ENCODE peak calls at places on chromosomes 2 and 18, in seven cellular contexts. U is adrenal gland, B is coronary artery, T is colonic mucosa, A is small intestine, E is RWPE1, S is breast epithelium. L is an unnamed sample.

GRCh38 chr2:20438334-20439192 is 8.3 kb upstream of the RHOB start:
- DNase-seq in U (no peak), B (peak; percentile 83), T (no peak), A (peak; percentile 74), E (peak; percentile 83), S (no peak), L (no peak)

GRCh38 chr18:4196358-4196757 is 258.7 kb downstream of the DLGAP1 start:
- DNase-seq in U (no peak), B (no peak), T (no peak), A (no peak), E (no peak), S (no peak), L (no peak)

GRCh38 chr18:48769006-48769646 is 181.6 kb downstream of the SMAD7 start:
- DNase-seq in U (no peak), B (no peak), T (no peak), A (no peak), E (no peak), S (no peak), L (no peak)

GRCh38 chr18:44680271-44681038 is at the start of gene SETBP1:
- DNase-seq in U (peak; percentile 24), B (peak; percentile 88), T (peak; percentile 73), A (no peak), E (peak; percentile 52), S (peak; percentile 67), L (peak; percentile 35)

GRCh38 chr18:12963069-12963468 is 15.3 kb downstream of the SEH1L start:
- DNase-seq in U (no peak), B (no peak), T (no peak), A (no peak), E (no peak), S (no peak), L (no peak)

GRCh38 chr2:162072976-162073775 is 839 bp downstream of the DPP4 start:
- DNase-seq in U (peak; percentile 17), B (no peak), T (peak; percentile 50), A (peak; percentile 52), E (no peak), S (no peak), L (no peak)

GRCh38 chr2:138071720-138072719 is 107.7 kb downstream of the HNMT start:
- DNase-seq in U (no peak), B (no peak), T (no peak), A (no peak), E (peak; percentile 85), S (no peak), L (no peak)

GRCh38 chr18:61541673-61542072 is 208.4 kb downstream of the CDH20 start:
- DNase-seq in U (no peak), B (no peak), T (no peak), A (no peak), E (peak; percentile 58), S (no peak), L (no peak)

GRCh38 chr2:33371304-33372090 is 105.0 kb upstream of the RASGRP3 start:
- DNase-seq in U (no peak), B (no peak), T (no peak), A (no peak), E (no peak), S (no peak), L (no peak)

GRCh38 chr18:47709556-47709955 is 220.9 kb downstream of the SMAD2 start:
- DNase-seq in U (no peak), B (no peak), T (peak; percentile 51), A (no peak), E (no peak), S (no peak), L (no peak)

GRCh38 chr2:133886735-133887675 is 318.7 kb upstream of the NCKAP5 start:
- DNase-seq in U (peak; percentile 83), B (no peak), T (peak; percentile 64), A (peak; percentile 84), E (peak; percentile 80), S (peak; percentile 75), L (peak; percentile 12)

GRCh38 chr2:147440694-147441093 is 404.1 kb upstream of the ACVR2A start:
- DNase-seq in U (no peak), B (no peak), T (no peak), A (no peak), E (no peak), S (no peak), L (no peak)

GRCh38 chr2:168210216-168210897 is 37.0 kb downstream of the STK39 start:
- DNase-seq in U (no peak), B (no peak), T (no peak), A (no peak), E (no peak), S (no peak), L (no peak)

GRCh38 chr2:3670941-3671340 is 12.9 kb downstream of the ALLC start:
- DNase-seq in U (no peak), B (no peak), T (peak; percentile 8), A (no peak), E (no peak), S (no peak), L (no peak)

GRCh38 chr18:58227361-58227930 is 183.4 kb downstream of the NEDD4L start:
- DNase-seq in U (no peak), B (no peak), T (no peak), A (no peak), E (no peak), S (no peak), L (no peak)

GRCh38 chr18:58226476-58226875 is 182.4 kb downstream of the NEDD4L start:
- DNase-seq in U (no peak), B (no peak), T (peak; percentile 15), A (no peak), E (no peak), S (no peak), L (no peak)

GRCh38 chr18:58223717-58224424 is 179.8 kb downstream of the NEDD4L start:
- DNase-seq in U (peak; percentile 84), B (no peak), T (peak; percentile 77), A (peak; percentile 91), E (peak; percentile 61), S (peak; percentile 73), L (no peak)

GRCh38 chr18:58224425-58224750 is 180.4 kb downstream of the NEDD4L start:
- DNase-seq in U (no peak), B (no peak), T (no peak), A (no peak), E (no peak), S (no peak), L (no peak)

GRCh38 chr18:58225101-58225500 is 181.1 kb downstream of the NEDD4L start:
- DNase-seq in U (no peak), B (no peak), T (no peak), A (no peak), E (no peak), S (no peak), L (no peak)
- H3K27ac ChIP-seq in U (no peak overlapping the region), B (no peak overlapping the region), T (no peak overlapping the region), A (no peak overlapping the region), E (peak overlapping the region; percentile 16), S (peak overlapping the region; percentile 96), L (no peak overlapping the region)

GRCh38 chr2:11980809-11981208 is 234.4 kb downstream of the LPIN1 start:
- DNase-seq in U (no peak), B (no peak), T (no peak), A (no peak), E (no peak), S (no peak), L (no peak)
- H3K27ac ChIP-seq in U (no peak overlapping the region), B (no peak overlapping the region), T (no peak overlapping the region), A (no peak overlapping the region), E (no peak overlapping the region), S (peak overlapping the region; percentile 19), L (no peak overlapping the region)

GRCh38 chr2:99622578-99622977 is 132.8 kb upstream of the REV1 start:
- DNase-seq in U (no peak), B (no peak), T (no peak), A (no peak), E (no peak), S (no peak), L (no peak)

GRCh38 chr2:99618579-99619097 is 128.8 kb upstream of the REV1 start:
- DNase-seq in U (no peak), B (no peak), T (no peak), A (no peak), E (no peak), S (no peak), L (no peak)

GRCh38 chr2:99621106-99621505 is 131.3 kb upstream of the REV1 start:
- DNase-seq in U (no peak), B (no peak), T (no peak), A (no peak), E (no peak), S (no peak), L (no peak)

GRCh38 chr2:99617811-99618210 is 128.0 kb upstream of the REV1 start:
- DNase-seq in U (no peak), B (no peak), T (no peak), A (no peak), E (no peak), S (no peak), L (no peak)

DNA sequence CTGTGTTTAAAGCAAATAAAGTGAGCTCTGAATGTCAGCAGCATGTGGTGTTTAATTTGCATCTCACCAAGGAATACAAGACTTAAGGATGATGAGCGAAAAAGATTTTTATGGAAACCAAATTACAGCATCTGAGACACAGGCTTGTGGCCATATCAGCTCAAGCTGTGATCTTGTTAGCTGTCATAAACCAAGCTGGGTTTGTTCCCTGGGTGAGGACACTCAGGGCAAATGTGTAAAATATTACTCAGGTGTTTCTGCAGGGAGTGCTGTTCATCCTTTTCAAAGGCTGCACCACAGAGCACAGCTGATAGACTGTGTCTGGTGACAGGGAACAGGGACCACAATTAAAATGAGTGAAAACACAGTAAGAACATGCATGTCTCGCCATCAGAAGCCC is 129.4 kb upstream of the REV1 start:
- DNase-seq in U (no peak), B (no peak), T (no peak), A (no peak), E (no peak), S (no peak), L (no peak)
- H3K27ac ChIP-seq in U (no peak overlapping the region), B (no peak overlapping the region), T (no peak overlapping the region), A (no peak overlapping the region), E (no peak overlapping the region), S (no peak overlapping the region), L (no peak overlapping the region)

GRCh38 chr2:160384791-160385190 is 108.8 kb downstream of the RBMS1 start:
- DNase-seq in U (no peak), B (no peak), T (no peak), A (no peak), E (no peak), S (no peak), L (no peak)

GRCh38 chr2:160380613-160381012 is 113.0 kb downstream of the RBMS1 start:
- DNase-seq in U (no peak), B (no peak), T (no peak), A (no peak), E (no peak), S (no peak), L (no peak)

GRCh38 chr2:160379399-160379798 is 114.2 kb downstream of the RBMS1 start:
- DNase-seq in U (no peak), B (no peak), T (no peak), A (no peak), E (no peak), S (no peak), L (no peak)

GRCh38 chr2:160380000-160380570 is 113.5 kb downstream of the RBMS1 start:
- DNase-seq in U (no peak), B (no peak), T (no peak), A (no peak), E (no peak), S (no peak), L (no peak)

DNA sequence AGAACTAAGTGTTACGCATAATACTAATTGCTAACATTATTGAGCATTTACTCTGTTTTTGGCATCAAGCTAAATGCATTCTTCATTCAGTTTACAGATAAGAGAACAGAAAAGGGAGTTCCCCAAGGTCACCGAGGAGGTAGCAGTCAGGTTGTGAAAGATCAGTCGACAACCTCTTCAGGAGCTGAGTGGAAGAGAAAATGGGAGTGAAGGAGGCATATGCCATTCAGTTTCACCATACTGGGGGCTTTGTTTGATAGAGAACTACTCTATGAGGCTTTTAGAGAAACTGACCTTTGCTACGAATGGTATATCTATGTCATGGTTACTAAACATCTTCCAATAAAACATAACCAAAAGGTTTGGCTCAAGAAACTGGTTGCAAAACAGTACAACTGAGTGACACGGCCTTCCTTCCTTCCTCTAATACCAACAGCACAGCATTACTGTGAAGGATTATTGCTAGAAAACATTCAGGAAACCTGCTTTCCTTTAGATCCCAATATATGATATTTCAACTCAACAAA is 112.1 kb downstream of the RBMS1 start:
- DNase-seq in U (no peak), B (no peak), T (no peak), A (no peak), E (no peak), S (no peak), L (no peak)
- H3K27ac ChIP-seq in U (peak overlapping the region; percentile 65), B (peak overlapping the region; percentile 68), T (peak overlapping the region; percentile 32), A (no peak overlapping the region), E (no peak overlapping the region), S (peak overlapping the region; percentile 46), L (no peak overlapping the region)